ENCODE peak calls at places on chromosomes 16 and 17, in four cellular contexts. Z, G, P and I are unnamed samples.

GRCh38 chr16:88681084-88681680 is 5.1 kb downstream of the SNAI3 start:
- DNase-seq in P (no peak), G (peak), Z (no peak), I (no peak)

GRCh38 chr17:50845260-50846147 is 10.1 kb downstream of the WFIKKN2 start:
- DNase-seq in Z (peak), G (peak), P (no peak), I (no peak)

GRCh38 chr17:21573961-21574610 is 118.2 kb upstream of the KCNJ18 start:
- DNase-seq in P (peak), G (peak), Z (peak), I (no peak)

GRCh38 chr16:84751947-84752346 is 52.1 kb downstream of the USP10 start:
- DNase-seq in G (no peak), P (no peak), Z (no peak), I (no peak)

GRCh38 chr16:30092373-30093010 is 768 bp upstream of the TBX6 start:
- DNase-seq in Z (peak), P (peak), G (peak), I (peak)

GRCh38 chr16:49622084-49622390 is 233.9 kb downstream of the ZNF423 start:
- DNase-seq in P (no peak), Z (peak), G (no peak), I (no peak)

GRCh38 chr17:76266244-76266938 is 1.2 kb downstream of the UBALD2 start:
- DNase-seq in Z (no peak), P (no peak), G (peak), I (no peak)

GRCh38 chr16:46650224-46650623 is 29.0 kb upstream of the SHCBP1 start:
- DNase-seq in Z (peak), P (no peak), G (no peak), I (no peak)

GRCh38 chr17:30363715-30364202 is 15.0 kb upstream of the CPD start:
- DNase-seq in Z (no peak), P (no peak), G (peak), I (no peak)

GRCh38 chr16:23274968-23275367 is 27.1 kb upstream of the SCNN1B start:
- DNase-seq in P (no peak), G (no peak), Z (no peak), I (no peak)

GRCh38 chr16:47470211-47470610 is 9.1 kb downstream of the PHKB start:
- DNase-seq in G (no peak), Z (no peak), P (no peak), I (no peak)

GRCh38 chr16:13441675-13442074 is 478.3 kb upstream of the ERCC4 start:
- DNase-seq in P (no peak), Z (no peak), G (no peak), I (no peak)

GRCh38 chr17:78995761-78996451 is 13.7 kb downstream of the CANT1 start:
- DNase-seq in G (no peak), Z (peak), P (no peak), I (no peak)

GRCh38 chr16:74757347-74757746 is 17.3 kb downstream of the FA2H start:
- DNase-seq in G (no peak), P (no peak), Z (no peak), I (no peak)

GRCh38 chr17:42428141-42428944 is 5.3 kb upstream of the CAVIN1 start:
- DNase-seq in G (peak), P (peak), Z (peak), I (peak)

GRCh38 chr17:69473801-69474170 is 59.3 kb downstream of the MAP2K6 start:
- DNase-seq in P (no peak), Z (no peak), G (no peak), I (no peak)

GRCh38 chr17:46059457-46059856 is 60.4 kb downstream of the STH start:
- DNase-seq in G (no peak), Z (no peak), P (no peak), I (no peak)

GRCh38 chr17:46063239-46063638 is 64.2 kb downstream of the STH start:
- DNase-seq in G (no peak), P (no peak), Z (no peak), I (no peak)

GRCh38 chr17:46064460-46064859 is 65.4 kb downstream of the STH start:
- DNase-seq in G (no peak), Z (no peak), P (no peak), I (no peak)

GRCh38 chr17:46060461-46060860 is 61.4 kb downstream of the STH start:
- DNase-seq in P (no peak), Z (no peak), G (no peak), I (no peak)

GRCh38 chr17:46061435-46061834 is 62.4 kb downstream of the STH start:
- DNase-seq in Z (no peak), G (no peak), P (no peak), I (no peak)
- TF ChIP-seq CTCF in Z (peak), G (peak), P (peak), I (peak)

DNA sequence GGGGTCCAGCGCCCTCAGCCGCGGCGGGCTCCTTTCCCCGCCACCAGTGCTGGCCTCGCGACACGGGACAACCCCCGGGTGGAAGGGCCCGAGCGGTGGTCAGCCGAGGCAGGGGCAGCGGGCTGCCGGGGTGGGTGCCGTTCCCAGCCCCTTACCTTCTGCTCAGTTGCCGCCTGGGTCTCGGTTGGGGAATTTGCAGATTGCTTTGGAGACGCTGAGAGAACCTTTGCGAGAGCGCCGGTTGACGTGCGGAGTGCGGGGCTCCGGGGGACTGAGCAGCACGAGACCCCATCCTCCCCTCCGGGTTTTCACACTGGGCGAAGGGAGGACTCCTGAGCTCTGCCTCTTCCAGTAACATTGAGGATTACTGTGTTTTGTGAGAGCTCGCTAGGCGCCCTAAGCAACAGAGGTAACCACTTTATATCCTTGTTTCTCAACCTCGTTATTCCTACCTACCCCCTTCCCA is 381 bp downstream of the CTNS start:
- DNase-seq in Z (no peak), G (no peak), P (no peak), I (peak)
- TF ChIP-seq CTCF in Z (no peak), G (no peak), P (no peak), I (no peak)

GRCh38 chr17:57662021-57662420 is 83.1 kb downstream of the CCDC182 start:
- DNase-seq in G (no peak), P (no peak), Z (peak), I (no peak)

GRCh38 chr17:57665696-57666095 is 79.4 kb downstream of the CCDC182 start:
- DNase-seq in P (peak), G (no peak), Z (peak), I (no peak)

GRCh38 chr17:57665128-57665527 is 80.0 kb downstream of the CCDC182 start:
- DNase-seq in Z (peak), G (no peak), P (peak), I (no peak)

GRCh38 chr17:57663326-57664070 is 81.6 kb downstream of the CCDC182 start:
- DNase-seq in P (no peak), Z (peak), G (no peak), I (no peak)

GRCh38 chr17:57662644-57663308 is 82.3 kb downstream of the CCDC182 start:
- DNase-seq in P (peak), G (no peak), Z (peak), I (peak)
- TF ChIP-seq CTCF in P (peak), G (no peak), Z (no peak), I (no peak)

GRCh38 chr16:53357208-53357586 is 77.1 kb upstream of the RBL2 start:
- DNase-seq in P (no peak), G (no peak), Z (no peak), I (no peak)

GRCh38 chr16:53358884-53359283 is 75.4 kb upstream of the RBL2 start:
- DNase-seq in P (no peak), Z (no peak), G (no peak), I (no peak)

GRCh38 chr16:53355064-53355463 is 79.2 kb upstream of the RBL2 start:
- DNase-seq in G (no peak), Z (no peak), P (no peak), I (no peak)

GRCh38 chr16:53357955-53358354 is 76.3 kb upstream of the RBL2 start:
- DNase-seq in G (no peak), Z (no peak), P (no peak), I (no peak)

GRCh38 chr16:53356478-53357207 is 77.6 kb upstream of the RBL2 start:
- DNase-seq in P (no peak), G (no peak), Z (no peak), I (no peak)
- TF ChIP-seq CTCF in P (peak), G (no peak), Z (no peak), I (no peak)

DNA sequence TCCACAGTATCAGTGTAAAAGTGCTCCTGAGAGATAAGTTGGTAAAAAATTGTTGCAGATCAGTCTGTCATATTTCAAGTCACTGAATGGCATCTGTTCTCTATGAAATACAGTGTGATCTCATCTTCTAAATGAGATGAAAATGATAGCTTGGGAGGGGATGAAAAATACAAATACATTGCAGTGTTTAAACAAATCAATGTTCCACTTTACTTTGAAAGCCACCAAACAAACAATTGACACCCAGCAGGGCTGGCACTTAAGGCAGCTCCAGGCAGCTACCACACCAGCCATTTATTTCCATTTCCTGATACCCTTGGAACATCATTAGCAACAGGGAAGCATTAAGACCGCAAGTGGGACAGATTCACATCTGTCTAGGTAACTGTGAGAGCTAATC is 827.6 kb upstream of the KIF2B start:
- DNase-seq in Z (no peak), P (no peak), G (no peak), I (no peak)
- TF ChIP-seq CTCF in Z (no peak), P (no peak), G (no peak), I (no peak)

GRCh38 chr17:16918443-16918842 is 53.5 kb downstream of the TNFRSF13B start:
- DNase-seq in P (no peak), G (no peak), Z (no peak), I (no peak)

GRCh38 chr17:16917995-16918394 is 53.9 kb downstream of the TNFRSF13B start:
- DNase-seq in G (no peak), P (no peak), Z (no peak), I (no peak)

GRCh38 chr17:16916557-16916920 is 55.4 kb downstream of the TNFRSF13B start:
- DNase-seq in G (peak), Z (no peak), P (no peak), I (no peak)

GRCh38 chr17:16912021-16912962 is 59.6 kb downstream of the TNFRSF13B start:
- DNase-seq in P (no peak), G (peak), Z (peak), I (no peak)

GRCh38 chr17:16915752-16916556 is 56.0 kb downstream of the TNFRSF13B start:
- DNase-seq in P (peak), Z (no peak), G (peak), I (peak)
- TF ChIP-seq CTCF in P (peak), Z (no peak), G (no peak), I (peak)

GRCh38 chr17:49516190-49516589 is 21.1 kb downstream of the NGFR start:
- DNase-seq in Z (no peak), P (no peak), G (no peak), I (no peak)

GRCh38 chr17:49513616-49514373 is 18.7 kb downstream of the NGFR start:
- DNase-seq in Z (peak), G (no peak), P (no peak), I (peak)

GRCh38 chr17:49513044-49513395 is 17.9 kb downstream of the NGFR start:
- DNase-seq in P (no peak), G (no peak), Z (peak), I (no peak)

GRCh38 chr17:49515196-49515770 is 20.2 kb downstream of the NGFR start:
- DNase-seq in Z (peak), G (no peak), P (peak), I (peak)

GRCh38 chr17:49514374-49514738 is 19.3 kb downstream of the NGFR start:
- DNase-seq in Z (no peak), P (peak), G (no peak), I (peak)
- TF ChIP-seq CTCF in Z (no peak), P (peak), G (no peak), I (peak)

GRCh38 chr16:57904101-57904500 is 66.8 kb downstream of the CNGB1 start:
- DNase-seq in Z (no peak), P (no peak), G (no peak), I (no peak)

GRCh38 chr16:57899771-57900661 is 70.9 kb downstream of the CNGB1 start:
- DNase-seq in G (peak), Z (peak), P (peak), I (peak)

GRCh38 chr16:57900796-57901479 is 70.0 kb downstream of the CNGB1 start:
- DNase-seq in G (no peak), P (no peak), Z (no peak), I (no peak)

GRCh38 chr16:57903656-57904055 is 67.3 kb downstream of the CNGB1 start:
- DNase-seq in P (no peak), G (no peak), Z (no peak), I (no peak)

DNA sequence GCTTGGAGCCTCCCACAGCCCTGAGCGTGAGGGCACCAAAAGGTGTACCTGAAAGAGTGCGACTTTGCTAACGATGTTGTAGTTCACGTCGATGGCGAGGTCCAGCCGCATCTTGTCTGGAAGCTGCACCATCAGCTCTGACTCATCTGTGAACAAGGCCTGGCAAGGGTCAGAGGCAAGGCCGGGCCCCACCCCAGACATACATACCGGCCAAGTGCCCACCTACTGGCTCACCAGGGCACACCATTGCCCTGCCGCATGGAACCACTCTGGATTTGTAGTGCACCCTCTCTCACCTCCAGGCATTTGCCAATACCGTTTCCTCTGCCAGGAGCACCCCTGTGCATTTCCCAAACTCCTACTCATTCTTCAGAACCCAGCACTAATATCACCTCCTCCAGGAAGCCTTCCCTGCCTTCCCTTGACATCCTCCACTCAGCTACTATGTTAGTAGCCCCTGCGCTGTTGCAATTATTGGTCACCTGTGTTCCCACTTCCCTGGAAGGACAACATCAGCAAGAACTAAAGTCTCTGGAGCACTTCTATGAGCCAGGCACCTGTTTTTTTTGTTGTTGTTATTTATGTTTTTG is 69.4 kb downstream of the CNGB1 start:
- DNase-seq in G (no peak), P (no peak), Z (no peak), I (no peak)
- TF ChIP-seq CTCF in G (no peak), P (no peak), Z (no peak), I (no peak)

DNA sequence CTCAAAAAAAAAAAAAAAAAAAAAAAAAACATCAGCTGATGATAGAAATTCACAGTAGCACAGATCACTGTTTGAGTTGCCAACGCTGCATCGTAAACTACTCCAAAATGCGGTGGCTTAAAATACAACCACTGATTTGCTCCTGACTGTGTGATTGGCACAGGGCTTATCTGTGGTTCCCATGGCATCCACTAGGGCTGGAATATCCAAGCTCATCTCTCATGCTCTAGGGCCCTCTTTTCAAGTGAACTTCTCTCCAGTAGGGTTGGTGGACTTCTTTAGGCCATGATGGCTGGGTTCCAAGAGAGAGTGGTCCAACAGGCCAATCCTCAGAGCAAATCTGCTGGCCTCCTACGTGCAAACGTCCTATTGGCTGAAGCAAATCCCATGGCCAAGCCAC is 15.9 kb upstream of the GPRC5B start:
- DNase-seq in P (no peak), Z (no peak), G (no peak), I (no peak)
- TF ChIP-seq CTCF in P (peak), Z (no peak), G (no peak), I (no peak)